ENCODE peak calls at places on chromosomes 13 and 19, in six cellular contexts. One of them, this sample, is unnamed.
A peak's percentile ranks its signal among the peaks of the same experiment; 100 is the strongest.

GRCh38 chr13:34578471-34578870 is 363.6 kb upstream of the NBEA start:
- DNase-seq in left lung: no peak
- DNase-seq in left ventricle myocardium inferior: no peak
- DNase-seq in keratinocyte: no peak
- DNase-seq in body of pancreas: no peak
- DNase-seq in uterus: no peak
- DNase-seq in this sample: no peak

GRCh38 chr19:41697198-41697855 is 9.3 kb upstream of the CEACAM7 start:
- DNase-seq in left lung: no peak
- DNase-seq in uterus: no peak
- DNase-seq in left ventricle myocardium inferior: no peak
- DNase-seq in body of pancreas: no peak
- DNase-seq in keratinocyte: no peak
- DNase-seq in this sample: no peak

GRCh38 chr13:30870049-30870884 is 35.8 kb upstream of the MEDAG start:
- DNase-seq in body of pancreas: peak; percentile 35
- DNase-seq in uterus: peak; percentile 94
- DNase-seq in left ventricle myocardium inferior: peak; percentile 64
- DNase-seq in keratinocyte: peak; percentile 32
- DNase-seq in left lung: peak; percentile 64
- DNase-seq in this sample: peak; percentile 99

GRCh38 chr13:60759499-60759898 is 362.5 kb downstream of the TDRD3 start:
- DNase-seq in keratinocyte: no peak
- DNase-seq in uterus: no peak
- DNase-seq in left ventricle myocardium inferior: no peak
- DNase-seq in body of pancreas: peak; percentile 52
- DNase-seq in left lung: peak; percentile 33
- DNase-seq in this sample: no peak

GRCh38 chr19:35512831-35513230 is 618 bp downstream of the DMKN start:
- DNase-seq in uterus: no peak
- DNase-seq in left lung: no peak
- DNase-seq in body of pancreas: no peak
- DNase-seq in keratinocyte: no peak
- DNase-seq in left ventricle myocardium inferior: no peak
- DNase-seq in this sample: no peak

GRCh38 chr13:67736646-67737420 is 506.7 kb upstream of the PCDH9 start:
- DNase-seq in body of pancreas: no peak
- DNase-seq in keratinocyte: no peak
- DNase-seq in uterus: no peak
- DNase-seq in left lung: no peak
- DNase-seq in left ventricle myocardium inferior: no peak
- DNase-seq in this sample: no peak

GRCh38 chr13:99834246-99834645 is 137.3 kb downstream of the ZIC5 start:
- DNase-seq in left ventricle myocardium inferior: no peak
- DNase-seq in uterus: no peak
- DNase-seq in keratinocyte: no peak
- DNase-seq in body of pancreas: no peak
- DNase-seq in left lung: no peak
- DNase-seq in this sample: no peak

GRCh38 chr19:6071840-6072239 is 38.5 kb downstream of the RFX2 start:
- DNase-seq in keratinocyte: no peak
- DNase-seq in left ventricle myocardium inferior: no peak
- DNase-seq in left lung: no peak
- DNase-seq in uterus: no peak
- DNase-seq in body of pancreas: no peak
- DNase-seq in this sample: no peak

GRCh38 chr19:29499261-29499920 is 26.4 kb upstream of the VSTM2B start:
- DNase-seq in body of pancreas: no peak
- DNase-seq in left ventricle myocardium inferior: no peak
- DNase-seq in left lung: peak; percentile 7
- DNase-seq in keratinocyte: no peak
- DNase-seq in uterus: no peak
- DNase-seq in this sample: peak; percentile 33

GRCh38 chr19:18644144-18645034 is 7.6 kb downstream of the KLHL26 start:
- DNase-seq in keratinocyte: no peak
- DNase-seq in left ventricle myocardium inferior: no peak
- DNase-seq in left lung: no peak
- DNase-seq in body of pancreas: no peak
- DNase-seq in uterus: no peak
- DNase-seq in this sample: no peak

GRCh38 chr19:19064098-19064722 is 416 bp downstream of the SLC25A42 start:
- DNase-seq in uterus: no peak
- DNase-seq in body of pancreas: no peak
- DNase-seq in keratinocyte: no peak
- DNase-seq in left ventricle myocardium inferior: no peak
- DNase-seq in left lung: no peak
- DNase-seq in this sample: peak; percentile 35

GRCh38 chr19:49801401-49801888 is 11.6 kb downstream of the FUZ start:
- DNase-seq in left lung: no peak
- DNase-seq in keratinocyte: no peak
- DNase-seq in body of pancreas: no peak
- DNase-seq in uterus: peak; percentile 40
- DNase-seq in left ventricle myocardium inferior: no peak
- DNase-seq in this sample: no peak

GRCh38 chr13:98440390-98441055 is 136.4 kb downstream of the STK24 start:
- DNase-seq in keratinocyte: no peak
- DNase-seq in left lung: no peak
- DNase-seq in uterus: no peak
- DNase-seq in body of pancreas: no peak
- DNase-seq in left ventricle myocardium inferior: no peak
- DNase-seq in this sample: no peak

GRCh38 chr19:19477705-19478383 is 37.5 kb downstream of the TSSK6 start:
- DNase-seq in left lung: no peak
- DNase-seq in left ventricle myocardium inferior: no peak
- DNase-seq in uterus: no peak
- DNase-seq in body of pancreas: peak; percentile 71
- DNase-seq in keratinocyte: no peak
- DNase-seq in this sample: no peak

GRCh38 chr13:109400192-109400591 is 386.2 kb downstream of the IRS2 start:
- DNase-seq in body of pancreas: no peak
- DNase-seq in left lung: peak; percentile 68
- DNase-seq in keratinocyte: no peak
- DNase-seq in uterus: no peak
- DNase-seq in left ventricle myocardium inferior: peak; percentile 22
- DNase-seq in this sample: no peak

GRCh38 chr19:51660975-51661600 is 14.5 kb upstream of the SIGLEC14 start:
- DNase-seq in keratinocyte: peak; percentile 26
- DNase-seq in left lung: peak; percentile 78
- DNase-seq in left ventricle myocardium inferior: peak; percentile 25
- DNase-seq in uterus: peak; percentile 60
- DNase-seq in body of pancreas: peak; percentile 61
- DNase-seq in this sample: no peak

GRCh38 chr19:38303517-38304351 is at the start of gene C19orf33:
- DNase-seq in uterus: no peak
- DNase-seq in keratinocyte: peak; percentile 91
- DNase-seq in left ventricle myocardium inferior: peak; percentile 32
- DNase-seq in left lung: peak; percentile 78
- DNase-seq in body of pancreas: peak; percentile 58
- DNase-seq in this sample: no peak

GRCh38 chr19:45677351-45678230 is 9.6 kb downstream of the GIPR start:
- DNase-seq in left ventricle myocardium inferior: peak; percentile 53
- DNase-seq in left lung: peak; percentile 91
- DNase-seq in keratinocyte: peak; percentile 96
- DNase-seq in body of pancreas: peak; percentile 99
- DNase-seq in uterus: peak; percentile 29
- DNase-seq in this sample: peak; percentile 69

GRCh38 chr13:98433654-98434053 is 143.3 kb downstream of the STK24 start:
- DNase-seq in body of pancreas: no peak
- DNase-seq in uterus: no peak
- DNase-seq in left lung: no peak
- DNase-seq in left ventricle myocardium inferior: no peak
- DNase-seq in keratinocyte: no peak
- DNase-seq in this sample: no peak

GRCh38 chr13:101346161-101346560 is 70.1 kb downstream of the NALCN start:
- DNase-seq in uterus: no peak
- DNase-seq in left ventricle myocardium inferior: no peak
- DNase-seq in body of pancreas: no peak
- DNase-seq in left lung: no peak
- DNase-seq in keratinocyte: no peak
- DNase-seq in this sample: no peak

GRCh38 chr13:44765076-44765475 is 188.9 kb upstream of the TSC22D1 start:
- DNase-seq in left lung: no peak
- DNase-seq in uterus: no peak
- DNase-seq in body of pancreas: peak; percentile 35
- DNase-seq in keratinocyte: no peak
- DNase-seq in left ventricle myocardium inferior: no peak
- DNase-seq in this sample: no peak

GRCh38 chr19:5951338-5951861 is 26.5 kb downstream of the RANBP3 start:
- DNase-seq in left ventricle myocardium inferior: no peak
- DNase-seq in uterus: no peak
- DNase-seq in body of pancreas: no peak
- DNase-seq in keratinocyte: no peak
- DNase-seq in left lung: peak; percentile 60
- DNase-seq in this sample: no peak

GRCh38 chr13:50129923-50130685 is 114.9 kb downstream of the KCNRG start:
- DNase-seq in keratinocyte: no peak
- DNase-seq in uterus: peak; percentile 66
- DNase-seq in left ventricle myocardium inferior: peak; percentile 37
- DNase-seq in left lung: no peak
- DNase-seq in body of pancreas: no peak
- DNase-seq in this sample: peak; percentile 80

GRCh38 chr13:92804346-92804745 is 422.3 kb upstream of the GPC6 start:
- DNase-seq in left ventricle myocardium inferior: no peak
- DNase-seq in keratinocyte: no peak
- DNase-seq in body of pancreas: no peak
- DNase-seq in left lung: no peak
- DNase-seq in uterus: no peak
- DNase-seq in this sample: no peak

GRCh38 chr13:27835799-27836198 is 43.5 kb downstream of the GSX1 start:
- DNase-seq in keratinocyte: no peak
- DNase-seq in body of pancreas: no peak
- DNase-seq in uterus: no peak
- DNase-seq in left lung: no peak
- DNase-seq in left ventricle myocardium inferior: no peak
- DNase-seq in this sample: no peak

GRCh38 chr13:27834095-27834494 is 41.8 kb downstream of the GSX1 start:
- DNase-seq in uterus: no peak
- DNase-seq in left ventricle myocardium inferior: no peak
- DNase-seq in left lung: no peak
- DNase-seq in keratinocyte: no peak
- DNase-seq in body of pancreas: no peak
- DNase-seq in this sample: no peak

GRCh38 chr13:27839809-27840467 is 47.7 kb downstream of the GSX1 start:
- DNase-seq in left ventricle myocardium inferior: no peak
- DNase-seq in keratinocyte: no peak
- DNase-seq in body of pancreas: no peak
- DNase-seq in left lung: no peak
- DNase-seq in uterus: no peak
- DNase-seq in this sample: no peak
- H3K27ac ChIP-seq in left ventricle myocardium inferior: no peak overlapping the region
- H3K27ac ChIP-seq in keratinocyte: no peak overlapping the region
- H3K27ac ChIP-seq in body of pancreas: no peak overlapping the region
- H3K27ac ChIP-seq in left lung: no peak overlapping the region
- H3K27ac ChIP-seq in uterus: no peak overlapping the region
- H3K27ac ChIP-seq in this sample: no peak overlapping the region

DNA sequence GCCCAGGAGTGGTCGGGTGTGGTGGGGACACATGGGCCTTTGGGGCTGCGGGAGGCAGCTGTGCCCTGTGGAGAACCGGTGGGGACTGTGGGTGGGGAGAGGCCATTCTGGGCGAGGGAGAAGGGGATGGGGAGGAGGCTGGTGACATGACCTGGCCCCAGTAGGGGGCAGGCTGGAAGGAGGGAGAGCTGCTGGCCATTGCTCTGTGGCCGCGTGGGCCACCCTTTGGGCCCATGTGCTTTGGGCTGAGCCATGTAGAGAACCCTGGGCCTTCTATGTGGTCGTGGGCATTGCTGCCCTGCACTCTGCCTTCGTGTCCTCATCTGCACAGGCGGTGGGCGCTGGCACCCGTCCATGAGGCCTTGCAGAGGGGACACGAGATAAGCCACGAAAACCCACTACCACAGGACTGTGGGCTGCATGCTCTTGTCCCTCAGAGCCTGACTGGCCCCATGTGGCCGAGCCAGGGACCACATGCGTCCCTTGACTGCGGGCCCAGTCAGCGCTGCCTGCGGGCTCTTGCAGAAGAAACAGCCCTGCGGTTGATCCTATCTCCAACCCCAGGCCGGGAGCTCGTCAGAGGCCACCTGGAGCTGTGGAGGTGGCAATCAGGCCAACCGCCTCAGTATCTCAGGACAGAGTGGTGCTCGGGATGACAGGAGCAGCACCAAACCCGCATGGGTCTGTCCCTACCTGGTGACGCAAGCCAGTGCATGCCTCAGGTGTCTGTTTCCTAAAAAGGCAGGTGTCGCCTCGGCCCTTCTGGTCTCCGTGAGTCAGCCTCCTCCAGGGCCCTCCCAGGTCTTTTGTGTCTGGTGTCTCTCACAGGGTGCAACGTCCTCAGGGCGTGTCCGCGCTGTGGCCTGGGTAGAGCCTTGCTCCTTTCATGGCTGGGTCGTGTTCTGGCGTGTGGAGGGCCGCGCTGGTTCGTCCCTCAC is 14.3 kb downstream of the FZR1 start:
- DNase-seq in left lung: no peak
- DNase-seq in keratinocyte: peak; percentile 80
- DNase-seq in uterus: no peak
- DNase-seq in left ventricle myocardium inferior: no peak
- DNase-seq in body of pancreas: no peak
- DNase-seq in this sample: no peak
- TF ChIP-seq CTCF in left lung: no peak
- TF ChIP-seq CTCF in keratinocyte: peak; percentile 17
- TF ChIP-seq CTCF in uterus: no peak
- TF ChIP-seq CTCF in left ventricle myocardium inferior: no peak
- TF ChIP-seq CTCF in body of pancreas: no peak
- TF ChIP-seq CTCF in this sample: no peak

GRCh38 chr19:55660991-55661390 is 6.2 kb downstream of the U2AF2 start:
- DNase-seq in left lung: no peak
- DNase-seq in uterus: no peak
- DNase-seq in keratinocyte: no peak
- DNase-seq in left ventricle myocardium inferior: no peak
- DNase-seq in body of pancreas: no peak
- DNase-seq in this sample: no peak
- H3K36me3 ChIP-seq in left lung: peaks cover 4% of the 10 kb centered on the region
- H3K36me3 ChIP-seq in uterus: no peaks in the 10 kb centered on the region
- H3K36me3 ChIP-seq in keratinocyte: peaks cover 50% of the 10 kb centered on the region
- H3K36me3 ChIP-seq in left ventricle myocardium inferior: peaks cover 65% of the 10 kb centered on the region
- H3K36me3 ChIP-seq in body of pancreas: peaks cover 42% of the 10 kb centered on the region
- H3K36me3 ChIP-seq in this sample: peaks cover 68% of the 10 kb centered on the region

DNA sequence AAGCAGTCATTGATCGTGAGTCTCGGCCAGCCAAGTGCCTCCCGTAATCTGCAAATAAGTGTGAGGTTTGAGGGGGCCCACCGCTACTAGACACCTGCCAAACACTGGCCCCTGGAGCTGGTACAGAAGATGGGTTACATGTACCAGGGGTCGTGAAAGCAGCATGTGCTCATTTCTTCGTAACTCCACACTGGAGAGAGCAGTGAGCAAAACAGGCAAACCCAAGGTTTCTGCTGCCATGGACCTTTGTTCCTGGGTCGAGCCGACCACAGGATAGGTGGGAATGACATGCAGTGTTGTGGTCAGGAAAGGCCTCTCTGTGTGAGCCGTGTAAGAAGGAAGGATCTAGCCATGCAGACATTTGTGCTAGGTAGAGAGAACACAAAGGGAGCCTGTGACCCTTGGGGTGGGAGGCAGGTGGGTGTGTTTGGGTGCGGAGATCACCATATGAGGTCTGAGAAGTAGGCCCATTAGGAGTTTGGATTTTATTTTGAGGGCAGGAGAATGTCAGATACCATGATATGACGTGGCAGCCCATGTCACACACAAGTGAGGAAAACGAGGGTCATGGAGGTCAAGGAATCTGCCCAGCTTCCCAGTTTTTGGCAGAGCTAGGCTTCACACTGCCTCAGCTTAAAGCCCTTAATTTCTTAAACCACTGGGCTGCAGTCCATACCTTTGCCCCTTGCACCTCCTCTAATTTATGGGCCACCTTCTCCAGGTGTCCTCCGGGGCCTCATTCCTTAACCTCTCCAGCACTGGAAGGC is 915 bp downstream of the GTF3A start:
- DNase-seq in body of pancreas: no peak
- DNase-seq in keratinocyte: no peak
- DNase-seq in left ventricle myocardium inferior: no peak
- DNase-seq in uterus: no peak
- DNase-seq in left lung: no peak
- DNase-seq in this sample: no peak
- H3K27ac ChIP-seq in body of pancreas: peak overlapping the region; percentile 86
- H3K27ac ChIP-seq in keratinocyte: peak overlapping the region; percentile 89
- H3K27ac ChIP-seq in left ventricle myocardium inferior: peak overlapping the region; percentile 92
- H3K27ac ChIP-seq in uterus: peak overlapping the region; percentile 79
- H3K27ac ChIP-seq in left lung: peak overlapping the region; percentile 83
- H3K27ac ChIP-seq in this sample: peak overlapping the region; percentile 79